ENCODE peak calls at places on chromosomes 5 and 9, in nine cellular contexts. One of them, this sample, is unnamed.
A peak's percentile ranks its signal among the peaks of the same experiment; 100 is the strongest.

GRCh38 chr5:76724871-76725270 is 8.9 kb downstream of the F2R start:
- DNase-seq in right atrium auricular region: no peak
- DNase-seq in progenitor cell of endocrine pancreas: no peak
- DNase-seq in tibial nerve: no peak
- DNase-seq in left ventricle myocardium inferior: no peak
- DNase-seq in endothelial cell: no peak
- DNase-seq in heart right ventricle: no peak
- DNase-seq in GM06990: no peak
- DNase-seq in RWPE1: no peak
- DNase-seq in this sample: no peak

GRCh38 chr9:137046094-137046787 is at the start of gene NPDC1:
- DNase-seq in right atrium auricular region: peak; percentile 80
- DNase-seq in progenitor cell of endocrine pancreas: peak; percentile 94
- DNase-seq in tibial nerve: peak; percentile 78
- DNase-seq in left ventricle myocardium inferior: peak; percentile 79
- DNase-seq in endothelial cell: peak; percentile 95
- DNase-seq in heart right ventricle: peak; percentile 82
- DNase-seq in GM06990: peak; percentile 72
- DNase-seq in RWPE1: peak; percentile 95
- DNase-seq in this sample: peak; percentile 90

GRCh38 chr9:33719581-33720374 is 75.6 kb upstream of the PRSS3 start:
- DNase-seq in right atrium auricular region: no peak
- DNase-seq in progenitor cell of endocrine pancreas: peak; percentile 46
- DNase-seq in tibial nerve: no peak
- DNase-seq in left ventricle myocardium inferior: peak; percentile 15
- DNase-seq in endothelial cell: peak; percentile 50
- DNase-seq in heart right ventricle: no peak
- DNase-seq in GM06990: peak; percentile 11
- DNase-seq in RWPE1: peak; percentile 24
- DNase-seq in this sample: no peak

GRCh38 chr5:95284512-95285405 is at the start of gene MCTP1:
- DNase-seq in right atrium auricular region: no peak
- DNase-seq in progenitor cell of endocrine pancreas: peak; percentile 50
- DNase-seq in tibial nerve: no peak
- DNase-seq in left ventricle myocardium inferior: peak; percentile 14
- DNase-seq in endothelial cell: peak; percentile 41
- DNase-seq in heart right ventricle: no peak
- DNase-seq in GM06990: peak; percentile 24
- DNase-seq in RWPE1: peak; percentile 23
- DNase-seq in this sample: no peak

GRCh38 chr9:33025572-33026347 is 687 bp downstream of the DNAJA1 start:
- DNase-seq in right atrium auricular region: no peak
- DNase-seq in progenitor cell of endocrine pancreas: peak; percentile 61
- DNase-seq in tibial nerve: peak; percentile 25
- DNase-seq in left ventricle myocardium inferior: peak; percentile 51
- DNase-seq in endothelial cell: peak; percentile 80
- DNase-seq in heart right ventricle: peak; percentile 72
- DNase-seq in GM06990: peak; percentile 76
- DNase-seq in RWPE1: peak; percentile 74
- DNase-seq in this sample: peak; percentile 78

GRCh38 chr5:98933446-98934072 is 4.8 kb upstream of the CHD1 start:
- DNase-seq in right atrium auricular region: no peak
- DNase-seq in progenitor cell of endocrine pancreas: no peak
- DNase-seq in tibial nerve: no peak
- DNase-seq in left ventricle myocardium inferior: no peak
- DNase-seq in endothelial cell: no peak
- DNase-seq in heart right ventricle: no peak
- DNase-seq in GM06990: peak; percentile 45
- DNase-seq in RWPE1: no peak
- DNase-seq in this sample: no peak

GRCh38 chr9:128203842-128204551 is 818 bp downstream of the DNM1 start:
- DNase-seq in right atrium auricular region: peak; percentile 68
- DNase-seq in progenitor cell of endocrine pancreas: no peak
- DNase-seq in tibial nerve: no peak
- DNase-seq in left ventricle myocardium inferior: peak; percentile 34
- DNase-seq in endothelial cell: peak; percentile 22
- DNase-seq in heart right ventricle: no peak
- DNase-seq in GM06990: no peak
- DNase-seq in RWPE1: peak; percentile 57
- DNase-seq in this sample: no peak

GRCh38 chr5:150656191-150657132 is 4.6 kb upstream of the MYOZ3 start:
- DNase-seq in right atrium auricular region: no peak
- DNase-seq in progenitor cell of endocrine pancreas: peak; percentile 84
- DNase-seq in tibial nerve: no peak
- DNase-seq in left ventricle myocardium inferior: peak; percentile 77
- DNase-seq in endothelial cell: peak; percentile 84
- DNase-seq in heart right ventricle: peak; percentile 74
- DNase-seq in GM06990: peak; percentile 85
- DNase-seq in RWPE1: peak; percentile 92
- DNase-seq in this sample: peak; percentile 88

GRCh38 chr9:76441551-76442322 is 17.2 kb upstream of the GCNT1 start:
- DNase-seq in right atrium auricular region: no peak
- DNase-seq in progenitor cell of endocrine pancreas: no peak
- DNase-seq in tibial nerve: no peak
- DNase-seq in left ventricle myocardium inferior: no peak
- DNase-seq in endothelial cell: no peak
- DNase-seq in heart right ventricle: no peak
- DNase-seq in GM06990: peak; percentile 63
- DNase-seq in RWPE1: no peak
- DNase-seq in this sample: no peak

GRCh38 chr9:109403766-109404320 is 83.0 kb upstream of the EPB41L4B start:
- DNase-seq in right atrium auricular region: no peak
- DNase-seq in progenitor cell of endocrine pancreas: no peak
- DNase-seq in tibial nerve: no peak
- DNase-seq in left ventricle myocardium inferior: no peak
- DNase-seq in endothelial cell: no peak
- DNase-seq in heart right ventricle: no peak
- DNase-seq in GM06990: no peak
- DNase-seq in RWPE1: no peak
- DNase-seq in this sample: no peak

GRCh38 chr9:30932226-30932625 is 1452.2 kb upstream of the ACO1 start:
- DNase-seq in right atrium auricular region: no peak
- DNase-seq in progenitor cell of endocrine pancreas: no peak
- DNase-seq in tibial nerve: no peak
- DNase-seq in left ventricle myocardium inferior: no peak
- DNase-seq in endothelial cell: no peak
- DNase-seq in heart right ventricle: no peak
- DNase-seq in GM06990: no peak
- DNase-seq in RWPE1: peak; percentile 6
- DNase-seq in this sample: no peak

GRCh38 chr9:92720807-92721535 is 43.7 kb downstream of the BICD2 start:
- DNase-seq in right atrium auricular region: peak; percentile 40
- DNase-seq in progenitor cell of endocrine pancreas: no peak
- DNase-seq in tibial nerve: no peak
- DNase-seq in left ventricle myocardium inferior: no peak
- DNase-seq in endothelial cell: no peak
- DNase-seq in heart right ventricle: peak; percentile 1
- DNase-seq in GM06990: no peak
- DNase-seq in RWPE1: no peak
- DNase-seq in this sample: no peak

GRCh38 chr5:36778336-36778735 is 98.2 kb upstream of the NIPBL start:
- DNase-seq in right atrium auricular region: no peak
- DNase-seq in progenitor cell of endocrine pancreas: no peak
- DNase-seq in tibial nerve: no peak
- DNase-seq in left ventricle myocardium inferior: no peak
- DNase-seq in endothelial cell: no peak
- DNase-seq in heart right ventricle: no peak
- DNase-seq in GM06990: no peak
- DNase-seq in RWPE1: no peak
- DNase-seq in this sample: no peak

DNA sequence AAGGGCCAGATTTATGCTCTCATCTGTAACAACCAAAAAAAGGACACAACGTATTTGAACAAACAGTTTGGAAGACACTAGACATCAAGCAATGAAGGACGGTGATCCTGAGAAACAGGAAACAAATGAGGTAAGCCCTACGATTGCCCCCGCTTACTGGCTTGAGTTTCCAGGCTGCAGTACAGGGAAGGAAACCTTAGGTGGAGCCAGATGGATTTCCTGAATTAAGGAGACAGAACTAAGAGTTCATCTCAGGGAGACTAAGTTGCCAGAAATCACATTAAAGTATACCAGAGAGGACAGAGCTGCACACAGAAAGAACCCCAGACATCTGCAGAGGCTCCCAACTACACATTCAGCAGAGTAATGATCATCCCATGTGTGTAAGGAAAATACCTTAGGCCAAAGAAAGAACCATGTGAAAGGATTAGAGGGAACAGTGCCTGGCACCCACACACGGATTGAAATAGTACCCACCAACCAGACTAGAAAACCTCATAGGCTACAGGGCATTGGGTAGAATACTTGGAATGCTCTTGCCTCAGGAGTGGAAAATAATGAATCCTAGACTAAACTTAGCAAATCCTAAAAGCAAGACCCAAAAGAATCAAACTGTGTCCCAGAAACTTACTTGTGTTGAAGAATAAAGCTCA is 99.3 kb upstream of the NIPBL start:
- DNase-seq in right atrium auricular region: no peak
- DNase-seq in progenitor cell of endocrine pancreas: no peak
- DNase-seq in tibial nerve: peak; percentile 17
- DNase-seq in left ventricle myocardium inferior: no peak
- DNase-seq in endothelial cell: peak; percentile 56
- DNase-seq in heart right ventricle: peak; percentile 16
- DNase-seq in GM06990: no peak
- DNase-seq in RWPE1: peak; percentile 18
- DNase-seq in this sample: no peak
- TF ChIP-seq CTCF in right atrium auricular region: peak; percentile 51
- TF ChIP-seq CTCF in progenitor cell of endocrine pancreas: peak; percentile 48
- TF ChIP-seq CTCF in tibial nerve: peak; percentile 31
- TF ChIP-seq CTCF in left ventricle myocardium inferior: peak; percentile 67
- TF ChIP-seq CTCF in endothelial cell: no peak
- TF ChIP-seq CTCF in heart right ventricle: no peak
- TF ChIP-seq CTCF in GM06990: peak; percentile 2
- TF ChIP-seq CTCF in RWPE1: no peak
- TF ChIP-seq CTCF in this sample: peak; percentile 66

GRCh38 chr9:112945620-112946208 is 55.0 kb upstream of the SLC46A2 start:
- DNase-seq in right atrium auricular region: no peak
- DNase-seq in progenitor cell of endocrine pancreas: peak; percentile 37
- DNase-seq in tibial nerve: no peak
- DNase-seq in left ventricle myocardium inferior: no peak
- DNase-seq in endothelial cell: peak; percentile 5
- DNase-seq in heart right ventricle: no peak
- DNase-seq in GM06990: peak; percentile 5
- DNase-seq in RWPE1: no peak
- DNase-seq in this sample: no peak
- TF ChIP-seq CTCF in right atrium auricular region: no peak
- TF ChIP-seq CTCF in progenitor cell of endocrine pancreas: peak; percentile 61
- TF ChIP-seq CTCF in tibial nerve: no peak
- TF ChIP-seq CTCF in left ventricle myocardium inferior: no peak
- TF ChIP-seq CTCF in endothelial cell: no peak
- TF ChIP-seq CTCF in heart right ventricle: no peak
- TF ChIP-seq CTCF in GM06990: peak; percentile 20
- TF ChIP-seq CTCF in RWPE1: peak; percentile 38
- TF ChIP-seq CTCF in this sample: peak; percentile 57

GRCh38 chr5:73303139-73304079 is 130.4 kb downstream of the TMEM174 start:
- DNase-seq in right atrium auricular region: no peak
- DNase-seq in progenitor cell of endocrine pancreas: peak; percentile 48
- DNase-seq in tibial nerve: no peak
- DNase-seq in left ventricle myocardium inferior: no peak
- DNase-seq in endothelial cell: peak; percentile 61
- DNase-seq in heart right ventricle: no peak
- DNase-seq in GM06990: no peak
- DNase-seq in RWPE1: no peak
- DNase-seq in this sample: no peak
- TF ChIP-seq CTCF in right atrium auricular region: no peak
- TF ChIP-seq CTCF in progenitor cell of endocrine pancreas: peak; percentile 59
- TF ChIP-seq CTCF in tibial nerve: no peak
- TF ChIP-seq CTCF in left ventricle myocardium inferior: no peak
- TF ChIP-seq CTCF in endothelial cell: peak; percentile 33
- TF ChIP-seq CTCF in heart right ventricle: no peak
- TF ChIP-seq CTCF in GM06990: no peak
- TF ChIP-seq CTCF in RWPE1: no peak
- TF ChIP-seq CTCF in this sample: peak; percentile 54

GRCh38 chr5:177994063-177994462 is 2.0 kb downstream of the PROP1 start:
- DNase-seq in right atrium auricular region: peak; percentile 21
- DNase-seq in progenitor cell of endocrine pancreas: no peak
- DNase-seq in tibial nerve: no peak
- DNase-seq in left ventricle myocardium inferior: no peak
- DNase-seq in endothelial cell: no peak
- DNase-seq in heart right ventricle: no peak
- DNase-seq in GM06990: no peak
- DNase-seq in RWPE1: no peak
- DNase-seq in this sample: no peak
- TF ChIP-seq CTCF in right atrium auricular region: no peak
- TF ChIP-seq CTCF in progenitor cell of endocrine pancreas: no peak
- TF ChIP-seq CTCF in tibial nerve: no peak
- TF ChIP-seq CTCF in left ventricle myocardium inferior: no peak
- TF ChIP-seq CTCF in endothelial cell: no peak
- TF ChIP-seq CTCF in heart right ventricle: no peak
- TF ChIP-seq CTCF in GM06990: no peak
- TF ChIP-seq CTCF in RWPE1: no peak
- TF ChIP-seq CTCF in this sample: no peak